ENCODE peak calls at places on chromosomes 13 and 19, in nine cellular contexts. One of them, this sample, is unnamed.
A peak's percentile ranks its signal among the peaks of the same experiment; 100 is the strongest.

GRCh38 chr13:38648912-38649311 is 38.0 kb upstream of the FREM2 start:
- DNase-seq in astrocyte of the spinal cord: no peak
- DNase-seq in HT-29: no peak
- DNase-seq in SW 1271: no peak
- DNase-seq in GM18507: no peak
- DNase-seq in amniotic stem cell: no peak
- DNase-seq in mesothelial cell of epicardium: no peak
- DNase-seq in stimulated activated CD4-positive, alpha-beta T cell treated with anti-CD3 and anti-CD28 coated beads, Interleukin-1b, Interleukin-23, amount 100 ng/mL, for 24 hours: no peak
- DNase-seq in thoracic aorta: no peak
- DNase-seq in this sample: no peak

GRCh38 chr19:41887711-41888382 is 4.9 kb downstream of the ARHGEF1 start:
- DNase-seq in stimulated activated CD4-positive, alpha-beta T cell treated with anti-CD3 and anti-CD28 coated beads, Interleukin-1b, Interleukin-23, amount 100 ng/mL, for 24 hours: peak; percentile 77
- DNase-seq in mesothelial cell of epicardium: no peak
- DNase-seq in thoracic aorta: no peak
- DNase-seq in amniotic stem cell: no peak
- DNase-seq in GM18507: no peak
- DNase-seq in HT-29: peak; percentile 100
- DNase-seq in SW 1271: no peak
- DNase-seq in astrocyte of the spinal cord: peak; percentile 59
- DNase-seq in this sample: peak; percentile 63

GRCh38 chr19:19410553-19411550 is 5.4 kb downstream of the GATAD2A start:
- DNase-seq in mesothelial cell of epicardium: no peak
- DNase-seq in stimulated activated CD4-positive, alpha-beta T cell treated with anti-CD3 and anti-CD28 coated beads, Interleukin-1b, Interleukin-23, amount 100 ng/mL, for 24 hours: no peak
- DNase-seq in thoracic aorta: no peak
- DNase-seq in amniotic stem cell: no peak
- DNase-seq in SW 1271: no peak
- DNase-seq in astrocyte of the spinal cord: no peak
- DNase-seq in GM18507: no peak
- DNase-seq in HT-29: no peak
- DNase-seq in this sample: no peak

GRCh38 chr13:98775844-98776598 is 23.5 kb upstream of the SLC15A1 start:
- DNase-seq in amniotic stem cell: peak; percentile 38
- DNase-seq in stimulated activated CD4-positive, alpha-beta T cell treated with anti-CD3 and anti-CD28 coated beads, Interleukin-1b, Interleukin-23, amount 100 ng/mL, for 24 hours: no peak
- DNase-seq in thoracic aorta: no peak
- DNase-seq in HT-29: peak; percentile 98
- DNase-seq in astrocyte of the spinal cord: peak; percentile 62
- DNase-seq in mesothelial cell of epicardium: no peak
- DNase-seq in SW 1271: peak; percentile 82
- DNase-seq in GM18507: no peak
- DNase-seq in this sample: no peak

GRCh38 chr19:10402441-10403038 is 802 bp downstream of the CDC37 start:
- DNase-seq in mesothelial cell of epicardium: no peak
- DNase-seq in HT-29: peak; percentile 37
- DNase-seq in thoracic aorta: no peak
- DNase-seq in SW 1271: no peak
- DNase-seq in stimulated activated CD4-positive, alpha-beta T cell treated with anti-CD3 and anti-CD28 coated beads, Interleukin-1b, Interleukin-23, amount 100 ng/mL, for 24 hours: no peak
- DNase-seq in amniotic stem cell: no peak
- DNase-seq in GM18507: no peak
- DNase-seq in astrocyte of the spinal cord: no peak
- DNase-seq in this sample: no peak

GRCh38 chr19:50906217-50906616 is 5.0 kb downstream of the KLK4 start:
- DNase-seq in amniotic stem cell: no peak
- DNase-seq in SW 1271: no peak
- DNase-seq in GM18507: no peak
- DNase-seq in HT-29: peak; percentile 69
- DNase-seq in astrocyte of the spinal cord: no peak
- DNase-seq in mesothelial cell of epicardium: no peak
- DNase-seq in stimulated activated CD4-positive, alpha-beta T cell treated with anti-CD3 and anti-CD28 coated beads, Interleukin-1b, Interleukin-23, amount 100 ng/mL, for 24 hours: peak; percentile 22
- DNase-seq in thoracic aorta: no peak
- DNase-seq in this sample: no peak

GRCh38 chr13:109126973-109127615 is 497.7 kb downstream of the MYO16 start:
- DNase-seq in amniotic stem cell: no peak
- DNase-seq in thoracic aorta: no peak
- DNase-seq in mesothelial cell of epicardium: no peak
- DNase-seq in HT-29: no peak
- DNase-seq in astrocyte of the spinal cord: no peak
- DNase-seq in stimulated activated CD4-positive, alpha-beta T cell treated with anti-CD3 and anti-CD28 coated beads, Interleukin-1b, Interleukin-23, amount 100 ng/mL, for 24 hours: no peak
- DNase-seq in GM18507: no peak
- DNase-seq in SW 1271: no peak
- DNase-seq in this sample: no peak

GRCh38 chr19:55585658-55586339 is 5.2 kb upstream of the ZNF579 start:
- DNase-seq in thoracic aorta: no peak
- DNase-seq in astrocyte of the spinal cord: peak; percentile 84
- DNase-seq in stimulated activated CD4-positive, alpha-beta T cell treated with anti-CD3 and anti-CD28 coated beads, Interleukin-1b, Interleukin-23, amount 100 ng/mL, for 24 hours: peak; percentile 46
- DNase-seq in amniotic stem cell: no peak
- DNase-seq in mesothelial cell of epicardium: peak; percentile 90
- DNase-seq in GM18507: no peak
- DNase-seq in HT-29: peak; percentile 32
- DNase-seq in SW 1271: no peak
- DNase-seq in this sample: peak; percentile 66

This sample was measured in breast epithelium.